ENCODE peak calls at places on chromosomes 11 and 22, in seven cellular contexts. N, W, Q, J, F, Y and C are unnamed samples.

GRCh38 chr11:29985248-29985647 is 31.6 kb downstream of the KCNA4 start:
- DNase-seq in N (no peak), W (no peak), Q (no peak), J (no peak), F (no peak), Y (no peak), C (no peak)

GRCh38 chr11:5174934-5175333 is 20.4 kb upstream of the OR52A1 start:
- DNase-seq in N (no peak), W (no peak), Q (no peak), J (no peak), F (no peak), Y (no peak), C (no peak)

GRCh38 chr11:118398797-118399564 is 2.4 kb upstream of the ATP5MG start:
- DNase-seq in N (no peak), W (no peak), Q (no peak), J (no peak), F (peak; percentile 3), Y (no peak), C (peak; percentile 26)

GRCh38 chr11:12884751-12885318 is 124.3 kb upstream of the RASSF10 start:
- DNase-seq in N (no peak), W (no peak), Q (no peak), J (no peak), F (peak; percentile 81), Y (peak; percentile 40), C (no peak)

GRCh38 chr11:117984471-117984870 is 1.7 kb upstream of the IL10RA start:
- DNase-seq in N (no peak), W (no peak), Q (no peak), J (no peak), F (peak; percentile 44), Y (peak; percentile 59), C (no peak)

GRCh38 chr11:119218141-119218878 is 12.2 kb downstream of the CBL start:
- DNase-seq in N (no peak), W (no peak), Q (no peak), J (no peak), F (peak; percentile 88), Y (peak; percentile 92), C (peak; percentile 99)

GRCh38 chr11:100888836-100889235 is 201.7 kb downstream of the ARHGAP42 start:
- DNase-seq in N (no peak), W (no peak), Q (no peak), J (no peak), F (peak; percentile 71), Y (no peak), C (no peak)

GRCh38 chr11:70761094-70761905 is 363.0 kb downstream of the CTTN start:
- DNase-seq in N (no peak), W (no peak), Q (no peak), J (no peak), F (no peak), Y (peak; percentile 5), C (no peak)

GRCh38 chr22:17655289-17655688 is 16.7 kb downstream of the BCL2L13 start:
- DNase-seq in N (no peak), W (no peak), Q (no peak), J (no peak), F (no peak), Y (no peak), C (no peak)

GRCh38 chr11:33269822-33270221 is 12.6 kb downstream of the HIPK3 start:
- DNase-seq in N (no peak), W (no peak), Q (no peak), J (no peak), F (no peak), Y (no peak), C (no peak)
- H4K8ac ChIP-seq in N (no peak overlapping the region), W (no peak overlapping the region), Q (no peak overlapping the region), J (no peak overlapping the region), F (no peak overlapping the region), Y (no peak overlapping the region), C (no peak overlapping the region)

GRCh38 chr11:28490763-28491382 is 382.7 kb downstream of the METTL15 start:
- DNase-seq in N (no peak), W (no peak), Q (no peak), J (no peak), F (no peak), Y (no peak), C (no peak)
- H3K18ac ChIP-seq in N (no peak overlapping the region), W (no peak overlapping the region), Q (no peak overlapping the region), J (no peak overlapping the region), F (no peak overlapping the region), Y (no peak overlapping the region), C (no peak overlapping the region)

GRCh38 chr22:20843501-20843900 is 15.1 kb downstream of the PI4KA start:
- DNase-seq in N (no peak), W (no peak), Q (no peak), J (no peak), F (no peak), Y (peak; percentile 94), C (no peak)
- H4K8ac ChIP-seq in N (no peak overlapping the region), W (no peak overlapping the region), Q (no peak overlapping the region), J (no peak overlapping the region), F (no peak overlapping the region), Y (no peak overlapping the region), C (no peak overlapping the region)

DNA sequence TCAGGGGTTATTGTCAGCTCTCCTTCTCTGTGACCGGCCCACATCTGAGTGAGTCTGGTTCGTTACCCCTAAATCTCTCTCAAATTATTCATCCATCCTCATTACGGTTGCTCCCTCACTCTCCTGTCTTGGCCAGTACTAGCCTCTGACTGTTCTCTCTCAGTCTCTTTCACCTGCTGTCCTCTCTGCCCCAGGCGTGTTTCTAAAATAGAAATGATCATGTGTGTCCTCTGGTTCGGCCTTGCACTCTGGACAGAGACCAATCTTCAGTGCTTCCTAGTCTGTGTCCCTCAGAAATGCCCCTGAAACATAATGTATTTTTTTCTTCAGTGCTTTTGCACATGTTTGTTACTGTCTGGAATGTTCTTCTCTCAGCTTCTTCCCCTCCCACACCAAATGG is 4.9 kb downstream of the PSMD13 start:
- DNase-seq in N (no peak), W (no peak), Q (no peak), J (no peak), F (no peak), Y (no peak), C (no peak)
- H3K18ac ChIP-seq in N (no peak overlapping the region), W (no peak overlapping the region), Q (no peak overlapping the region), J (no peak overlapping the region), F (no peak overlapping the region), Y (no peak overlapping the region), C (no peak overlapping the region)

GRCh38 chr22:25389541-25389919 is 170.1 kb downstream of the CRYBB2 start:
- DNase-seq in N (no peak), W (no peak), Q (no peak), J (no peak), F (no peak), Y (no peak), C (no peak)

GRCh38 chr22:25390297-25391240 is 171.1 kb downstream of the CRYBB2 start:
- DNase-seq in N (no peak), W (no peak), Q (no peak), J (no peak), F (no peak), Y (no peak), C (no peak)

GRCh38 chr22:25388866-25389540 is 169.6 kb downstream of the CRYBB2 start:
- DNase-seq in N (no peak), W (no peak), Q (peak; percentile 18), J (no peak), F (no peak), Y (no peak), C (no peak)

GRCh38 chr22:25386538-25386884 is 167.1 kb downstream of the CRYBB2 start:
- DNase-seq in N (no peak), W (no peak), Q (no peak), J (no peak), F (no peak), Y (no peak), C (no peak)

DNA sequence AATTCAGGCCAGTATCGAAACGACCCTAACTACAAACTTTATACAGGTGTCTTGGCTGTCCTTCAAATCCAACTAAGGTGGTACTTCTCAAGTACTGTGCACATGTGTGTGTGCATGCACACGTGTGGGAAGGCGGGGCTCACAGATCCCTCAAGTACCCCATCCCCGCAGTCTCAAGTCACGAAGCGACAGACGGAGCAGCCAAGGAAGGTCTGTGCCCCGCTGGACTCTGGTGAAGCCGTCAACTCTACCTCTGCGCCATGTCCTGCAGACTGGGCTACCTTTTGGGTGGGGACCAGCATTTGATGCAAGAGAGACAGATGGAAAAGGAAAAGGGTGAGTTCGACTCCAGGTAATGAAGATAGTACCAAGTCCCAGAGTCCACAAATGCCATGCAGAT is 169.0 kb downstream of the CRYBB2 start:
- DNase-seq in N (peak; percentile 23), W (no peak), Q (no peak), J (no peak), F (no peak), Y (no peak), C (no peak)
- H4K8ac ChIP-seq in N (no peak overlapping the region), W (peak overlapping the region; percentile 68), Q (no peak overlapping the region), J (no peak overlapping the region), F (no peak overlapping the region), Y (no peak overlapping the region), C (no peak overlapping the region)

GRCh38 chr11:112248216-112248615 is 12.4 kb downstream of the PLET1 start:
- DNase-seq in N (no peak), W (no peak), Q (no peak), J (no peak), F (peak; percentile 49), Y (peak; percentile 53), C (peak; percentile 89)
- H3K18ac ChIP-seq in N (no peak overlapping the region), W (no peak overlapping the region), Q (no peak overlapping the region), J (no peak overlapping the region), F (no peak overlapping the region), Y (peak overlapping the region; percentile 66), C (peak overlapping the region; percentile 46)